ENCODE peak calls at places on chromosomes 1 and 21, in five cellular contexts. W, Z, L, U and I are unnamed samples.
A peak's percentile ranks its signal among the peaks of the same experiment; 100 is the strongest.

GRCh38 chr21:26835027-26835713 is 10.0 kb downstream of the ADAMTS1 start:
- DNase-seq in U (no peak), W (peak; percentile 67), L (no peak), Z (no peak), I (no peak)

GRCh38 chr1:161115132-161115711 is 2.6 kb downstream of the PFDN2 start:
- DNase-seq in Z (no peak), U (no peak), L (no peak), W (no peak), I (no peak)

GRCh38 chr1:200992382-200993101 is 31.0 kb downstream of the KIF21B start:
- DNase-seq in L (no peak), Z (no peak), U (no peak), W (no peak), I (no peak)

GRCh38 chr1:187018291-187018690 is 189.5 kb downstream of the PLA2G4A start:
- DNase-seq in Z (no peak), L (no peak), W (no peak), U (no peak), I (no peak)

GRCh38 chr1:32199717-32200072 is 700 bp upstream of the CCDC28B start:
- DNase-seq in W (peak; percentile 68), L (no peak), Z (no peak), U (peak; percentile 87), I (no peak)

GRCh38 chr1:79899914-79900313 is 893.4 kb upstream of the ADGRL4 start:
- DNase-seq in W (no peak), U (no peak), L (no peak), Z (no peak), I (no peak)

GRCh38 chr1:113519561-113519960 is 129.2 kb downstream of the MAGI3 start:
- DNase-seq in U (no peak), L (no peak), Z (no peak), W (no peak), I (no peak)

GRCh38 chr1:94648225-94649007 is 106.9 kb upstream of the F3 start:
- DNase-seq in U (peak; percentile 58), L (no peak), Z (no peak), W (peak; percentile 89), I (no peak)

GRCh38 chr1:101290119-101290921 is 53.5 kb downstream of the S1PR1 start:
- DNase-seq in W (no peak), Z (no peak), U (no peak), L (no peak), I (no peak)

GRCh38 chr1:7672864-7673263 is 98.2 kb upstream of the VAMP3 start:
- DNase-seq in L (no peak), Z (no peak), U (no peak), W (no peak), I (no peak)

GRCh38 chr1:43668956-43669355 is 19.0 kb downstream of the KDM4A start:
- DNase-seq in L (no peak), U (no peak), W (no peak), Z (no peak), I (no peak)

GRCh38 chr1:156583821-156584622 is 4.5 kb downstream of the TTC24 start:
- DNase-seq in W (peak; percentile 54), U (peak; percentile 37), Z (peak; percentile 47), L (peak; percentile 39), I (no peak)

GRCh38 chr1:112995890-112996289 is 39.9 kb upstream of the SLC16A1 start:
- DNase-seq in L (no peak), W (no peak), Z (no peak), U (no peak), I (no peak)